ENCODE peak calls at places on chromosomes 1 and 21, in five cellular contexts. X is activated CD8-positive, alpha-beta memory T cell treated with anti-CD3 and anti-CD28 coated beads for 1 hour; B is neural progenitor cell; C is stimulated activated CD4-positive, alpha-beta T cell treated with anti-CD3 and anti-CD28 coated beads, TNF-alpha, amount 100 ng/mL, for 48 hours; Z is stimulated activated CD8-positive, alpha-beta memory T cell treated with anti-CD3 and anti-CD28 coated beads, Interleukin-15, amount 100 ng/mL, for 48 hours. H is an unnamed sample.

GRCh38 chr1:101908980-101909379 is 87.7 kb downstream of the OLFM3 start:
- DNase-seq in X (no peak), B (no peak), C (no peak), Z (no peak), H (no peak)

GRCh38 chr1:211609120-211610024 is 30.4 kb upstream of the SLC30A1 start:
- DNase-seq in X (no peak), B (no peak), C (no peak), Z (no peak), H (no peak)

GRCh38 chr1:87449348-87449963 is 120.8 kb downstream of the LMO4 start:
- DNase-seq in X (no peak), B (no peak), C (no peak), Z (peak; percentile 25), H (no peak)

GRCh38 chr21:29002442-29003144 is 9.9 kb upstream of the LTN1 start:
- DNase-seq in X (peak; percentile 86), B (peak; percentile 96), C (peak; percentile 87), Z (peak; percentile 91), H (peak; percentile 98)

GRCh38 chr1:229430761-229431269 is 3.1 kb downstream of the ACTA1 start:
- DNase-seq in X (no peak), B (peak; percentile 92), C (no peak), Z (peak; percentile 22), H (peak; percentile 83)

GRCh38 chr1:152525080-152525641 is 10.9 kb downstream of the CRCT1 start:
- DNase-seq in X (no peak), B (no peak), C (no peak), Z (no peak), H (no peak)

GRCh38 chr1:181115367-181115684 is 26.8 kb downstream of the IER5 start:
- DNase-seq in X (no peak), B (no peak), C (no peak), Z (no peak), H (no peak)

GRCh38 chr1:241749041-241749798 is 97.1 kb downstream of the WDR64 start:
- DNase-seq in X (no peak), B (no peak), C (no peak), Z (no peak), H (no peak)

GRCh38 chr1:177274687-177275211 is 104.0 kb downstream of the BRINP2 start:
- DNase-seq in X (no peak), B (no peak), C (no peak), Z (no peak), H (no peak)

GRCh38 chr1:24905355-24905978 is 24.6 kb downstream of the RUNX3 start:
- DNase-seq in X (no peak), B (no peak), C (no peak), Z (no peak), H (no peak)

GRCh38 chr1:109785446-109786106 is 21.9 kb upstream of the EPS8L3 start:
- DNase-seq in X (no peak), B (no peak), C (no peak), Z (no peak), H (no peak)

GRCh38 chr1:209755926-209756607 is at the start of gene TRAF3IP3:
- DNase-seq in X (no peak), B (no peak), C (peak; percentile 69), Z (peak; percentile 73), H (no peak)

GRCh38 chr1:100027212-100027611 is 57.4 kb downstream of the SLC35A3 start:
- DNase-seq in X (no peak), B (no peak), C (no peak), Z (no peak), H (no peak)

GRCh38 chr1:51331206-51332100 is 1.1 kb upstream of the TTC39A start:
- DNase-seq in X (no peak), B (no peak), C (no peak), Z (no peak), H (peak; percentile 92)

GRCh38 chr1:74467786-74468377 is 44.5 kb downstream of the LRRC53 start:
- DNase-seq in X (no peak), B (no peak), C (no peak), Z (no peak), H (peak; percentile 79)

GRCh38 chr1:118119111-118119510 is 65.9 kb downstream of the SPAG17 start:
- DNase-seq in X (no peak), B (no peak), C (no peak), Z (no peak), H (no peak)

GRCh38 chr21:45016491-45017375 is 57.6 kb upstream of the ADARB1 start:
- DNase-seq in X (no peak), B (no peak), C (no peak), Z (no peak), H (no peak)

GRCh38 chr1:201017828-201018163 is 5.7 kb downstream of the KIF21B start:
- DNase-seq in X (no peak), B (no peak), C (no peak), Z (no peak), H (no peak)

GRCh38 chr1:29227511-29227910 is 3.2 kb downstream of the MECR start:
- DNase-seq in X (no peak), B (no peak), C (no peak), Z (no peak), H (peak; percentile 68)

GRCh38 chr1:183279835-183280234 is 93.8 kb downstream of the LAMC2 start:
- DNase-seq in X (no peak), B (no peak), C (no peak), Z (no peak), H (no peak)

GRCh38 chr1:154736840-154737239 is 128.9 kb upstream of the ADAR start:
- DNase-seq in X (no peak), B (no peak), C (no peak), Z (peak; percentile 58), H (no peak)

GRCh38 chr1:85428471-85429077 is 36.4 kb downstream of the DDAH1 start:
- DNase-seq in X (no peak), B (no peak), C (no peak), Z (no peak), H (no peak)

GRCh38 chr1:5721634-5722215 is 270.5 kb downstream of the NPHP4 start:
- DNase-seq in X (no peak), B (no peak), C (no peak), Z (no peak), H (no peak)

GRCh38 chr1:983736-984475 is 2.0 kb upstream of the PERM1 start:
- DNase-seq in X (no peak), B (peak; percentile 72), C (no peak), Z (no peak), H (peak; percentile 20)

GRCh38 chr1:174413632-174414031 is 34.1 kb upstream of the GPR52 start:
- DNase-seq in X (no peak), B (peak; percentile 58), C (no peak), Z (no peak), H (peak; percentile 40)

GRCh38 chr1:20709868-20710267 is 7.9 kb downstream of the KIF17 start:
- DNase-seq in X (no peak), B (no peak), C (no peak), Z (no peak), H (no peak)

GRCh38 chr1:16139473-16139962 is 16.4 kb downstream of the EPHA2 start:
- DNase-seq in X (no peak), B (no peak), C (no peak), Z (no peak), H (peak; percentile 53)

GRCh38 chr1:157429841-157430240 is 122.5 kb downstream of the FCRL5 start:
- DNase-seq in X (no peak), B (no peak), C (no peak), Z (no peak), H (no peak)

GRCh38 chr1:22512873-22513272 is 50.4 kb upstream of the EPHA8 start:
- DNase-seq in X (no peak), B (no peak), C (no peak), Z (no peak), H (no peak)

GRCh38 chr1:59664167-59664566 is 150.6 kb upstream of the HOOK1 start:
- DNase-seq in X (no peak), B (no peak), C (no peak), Z (no peak), H (peak; percentile 74)

GRCh38 chr1:76929136-76929535 is 61.9 kb downstream of the ST6GALNAC5 start:
- DNase-seq in X (no peak), B (no peak), C (no peak), Z (no peak), H (no peak)